ENCODE peak calls at places on chromosomes 4 and X, in five cellular contexts. Q, Y, P, T and H are unnamed samples.
A peak's percentile ranks its signal among the peaks of the same experiment; 100 is the strongest.

GRCh38 chr4:77074961-77075855 is 581 bp downstream of the CCNI start:
- DNase-seq in Q (peak; percentile 83), Y (peak; percentile 46), P (peak; percentile 36), T (peak; percentile 64), H (no peak)

GRCh38 chrX:139559383-139560042 is 29.0 kb downstream of the F9 start:
- DNase-seq in Q (peak; percentile 75), Y (peak; percentile 25), P (no peak), T (peak; percentile 24), H (no peak)

GRCh38 chr4:121953860-121954259 is 2.0 kb upstream of the TRPC3 start:
- DNase-seq in Q (no peak), Y (no peak), P (no peak), T (no peak), H (no peak)

GRCh38 chr4:142168181-142168580 is 531.8 kb downstream of the IL15 start:
- DNase-seq in Q (no peak), Y (no peak), P (no peak), T (no peak), H (no peak)

GRCh38 chr4:6591305-6591704 is 16.3 kb downstream of the MAN2B2 start:
- DNase-seq in Q (no peak), Y (no peak), P (no peak), T (no peak), H (no peak)

GRCh38 chrX:39772057-39772832 is 325.5 kb downstream of the BCOR start:
- DNase-seq in Q (peak; percentile 87), Y (no peak), P (no peak), T (no peak), H (no peak)

GRCh38 chr4:143396695-143397094 is 60.0 kb downstream of the GAB1 start:
- DNase-seq in Q (no peak), Y (no peak), P (no peak), T (no peak), H (no peak)

GRCh38 chr4:10783351-10783750 is 98.8 kb upstream of the CLNK start:
- DNase-seq in Q (no peak), Y (no peak), P (no peak), T (peak; percentile 22), H (no peak)

GRCh38 chr4:146442801-146443200 is 78.9 kb downstream of the SLC10A7 start:
- DNase-seq in Q (no peak), Y (no peak), P (no peak), T (no peak), H (no peak)